ENCODE peak calls at places on chromosomes 1 and 21, in five cellular contexts. R is breast epithelium, V is IMR-90, D is ovary, K is mesendoderm. P is an unnamed sample. For H3K4me1, the result is how much of the 10 kb centered on the place peaks cover.

GRCh38 chr1:214404571-214405213 is 123.7 kb downstream of the SMYD2 start:
- DNase-seq in R (no peak), V (peak), D (no peak), K (peak), P (no peak)

GRCh38 chr1:104794035-104794434 is 1044.3 kb downstream of the AMY1C start:
- DNase-seq in R (no peak), V (no peak), D (no peak), K (no peak), P (no peak)

GRCh38 chr1:30374400-30375070 is 348.9 kb downstream of the MATN1 start:
- DNase-seq in R (no peak), V (no peak), D (no peak), K (no peak), P (no peak)

GRCh38 chr1:11736746-11737639 is 1.1 kb downstream of the AGTRAP start:
- DNase-seq in R (no peak), V (peak), D (peak), K (peak), P (peak)

GRCh38 chr1:12528021-12528852 is 89.8 kb downstream of the DHRS3 start:
- DNase-seq in R (peak), V (peak), D (peak), K (no peak), P (peak)

GRCh38 chr1:163747855-163748254 is 426.1 kb downstream of the NUF2 start:
- DNase-seq in R (no peak), V (no peak), D (no peak), K (peak), P (no peak)

GRCh38 chr21:34202553-34203332 is 129.4 kb downstream of the MRPS6 start:
- DNase-seq in R (peak), V (no peak), D (peak), K (peak), P (no peak)

GRCh38 chr21:36419241-36419640 is 34.0 kb downstream of the CHAF1B start:
- DNase-seq in R (no peak), V (no peak), D (no peak), K (no peak), P (no peak)

GRCh38 chr1:196205882-196206281 is 402.4 kb downstream of the KCNT2 start:
- DNase-seq in R (no peak), V (no peak), D (no peak), K (no peak), P (no peak)

GRCh38 chr21:26157842-26158241 is 12.7 kb downstream of the APP start:
- DNase-seq in R (no peak), V (no peak), D (no peak), K (peak), P (no peak)

GRCh38 chr21:26153758-26154157 is 16.8 kb downstream of the APP start:
- DNase-seq in R (no peak), V (peak), D (no peak), K (no peak), P (no peak)

GRCh38 chr21:26148834-26149354 is 21.7 kb downstream of the APP start:
- DNase-seq in R (no peak), V (peak), D (no peak), K (peak), P (no peak)

GRCh38 chr21:26159869-26160268 is 10.7 kb downstream of the APP start:
- DNase-seq in R (no peak), V (peak), D (no peak), K (no peak), P (no peak)

DNA sequence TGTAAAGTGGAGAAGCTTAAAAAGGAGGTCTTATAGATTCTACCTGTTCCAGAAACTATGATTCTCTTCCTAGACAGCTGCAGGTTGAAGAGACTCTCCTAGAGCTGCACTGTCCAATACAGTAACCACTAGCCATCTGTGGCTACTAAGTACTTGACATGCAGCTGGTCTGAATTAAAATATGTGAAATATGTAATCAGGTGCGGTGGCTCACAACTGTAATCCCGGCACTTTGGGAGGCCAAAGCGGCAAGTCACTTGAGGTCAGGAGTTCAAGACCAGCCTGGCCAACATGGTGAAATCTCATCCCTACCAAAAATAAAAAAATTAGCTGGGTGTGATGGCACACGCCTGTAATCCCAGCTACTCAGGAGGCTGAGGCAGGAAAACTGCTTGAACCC is 15.8 kb downstream of the APP start:
- DNase-seq in R (no peak), V (no peak), D (no peak), K (no peak), P (no peak)
- H3K4me1 ChIP-seq in R (under half), V (under half), D (under half), K (under half), P (under half)

DNA sequence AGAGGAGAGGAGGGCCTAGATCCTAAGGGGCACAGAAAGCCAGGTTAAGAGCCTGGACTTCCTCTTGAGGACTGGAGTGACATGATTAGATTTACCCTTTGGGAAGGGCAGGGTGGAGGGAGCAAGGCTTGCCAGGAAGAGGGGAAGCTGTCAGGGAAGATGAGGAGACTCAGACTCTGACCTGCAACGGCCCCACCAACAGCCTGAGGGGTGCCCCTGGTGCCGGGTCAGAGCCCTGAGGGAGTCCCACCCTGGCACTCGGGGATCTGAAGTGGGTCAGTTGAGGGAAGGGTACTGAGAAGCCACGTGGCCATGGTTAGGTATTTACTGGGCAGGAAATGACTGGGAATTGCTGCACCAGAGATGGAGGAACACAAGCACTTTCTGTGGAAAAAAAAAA is 9.8 kb downstream of the ECE1 start:
- DNase-seq in R (no peak), V (no peak), D (no peak), K (no peak), P (no peak)
- H3K4me1 ChIP-seq in R (under half), V (under half), D (under half), K (under half), P (under half)

GRCh38 chr1:111736548-111737215 is 2.5 kb downstream of the INKA2 start:
- DNase-seq in R (no peak), V (peak), D (peak), K (no peak), P (no peak)

GRCh38 chr1:111735858-111736544 is 3.2 kb downstream of the INKA2 start:
- DNase-seq in R (no peak), V (peak), D (no peak), K (peak), P (no peak)

GRCh38 chr1:111734426-111734825 is 4.8 kb downstream of the INKA2 start:
- DNase-seq in R (no peak), V (no peak), D (no peak), K (no peak), P (no peak)

GRCh38 chr1:111733996-111734369 is 5.2 kb downstream of the INKA2 start:
- DNase-seq in R (no peak), V (no peak), D (no peak), K (no peak), P (no peak)

GRCh38 chr1:111735321-111735720 is 3.9 kb downstream of the INKA2 start:
- DNase-seq in R (no peak), V (peak), D (no peak), K (no peak), P (no peak)
- H3K4me1 ChIP-seq in R (under half), V (under half), D (under half), K (under half), P (under half)

GRCh38 chr1:230976360-230976759 is 2.3 kb downstream of the TTC13 start:
- DNase-seq in R (no peak), V (no peak), D (no peak), K (no peak), P (no peak)
- H3K4me1 ChIP-seq in R (under half), V (under half), D (under half), K (under half), P (under half)

DNA sequence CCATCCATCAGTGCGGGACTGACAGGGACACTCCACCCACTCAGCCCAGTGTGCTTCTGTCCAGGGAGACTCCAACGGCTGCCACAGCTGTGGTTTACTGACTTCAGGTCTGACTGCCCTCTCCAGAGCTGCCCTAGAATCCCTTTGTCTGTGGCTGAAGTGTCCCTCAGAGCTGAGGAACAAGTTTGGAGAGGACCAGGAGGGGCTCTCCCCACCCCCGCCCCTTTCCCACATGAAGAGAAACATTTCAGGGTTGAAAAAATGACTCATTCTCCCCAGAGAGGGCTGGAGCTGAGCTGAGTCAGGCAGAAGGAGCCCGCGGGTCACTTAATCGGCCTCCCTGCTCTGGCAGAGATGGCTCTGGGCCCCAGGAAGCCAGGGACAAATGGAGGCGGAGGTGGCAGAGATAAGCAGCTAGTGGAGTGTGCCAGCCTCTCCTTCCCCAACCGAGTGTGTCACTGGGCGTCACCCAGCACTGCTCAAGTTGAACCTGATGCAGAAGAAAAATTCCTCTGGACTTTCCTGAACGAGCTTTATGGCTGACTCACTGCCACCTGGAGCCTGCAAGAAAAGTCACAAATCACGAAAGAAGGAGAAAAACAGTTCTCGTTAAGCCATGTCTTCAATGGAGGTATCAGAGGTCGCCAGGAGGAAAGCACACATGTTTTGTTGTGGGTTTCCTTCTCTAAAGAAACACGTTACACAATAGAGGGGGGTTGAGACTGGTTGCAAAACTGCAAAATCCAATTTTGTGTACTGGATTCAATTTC is 34.3 kb upstream of the ECE1 start:
- DNase-seq in R (peak), V (peak), D (peak), K (peak), P (peak)
- H3K4me1 ChIP-seq in R (half or more), V (half or more), D (half or more), K (under half), P (under half)

DNA sequence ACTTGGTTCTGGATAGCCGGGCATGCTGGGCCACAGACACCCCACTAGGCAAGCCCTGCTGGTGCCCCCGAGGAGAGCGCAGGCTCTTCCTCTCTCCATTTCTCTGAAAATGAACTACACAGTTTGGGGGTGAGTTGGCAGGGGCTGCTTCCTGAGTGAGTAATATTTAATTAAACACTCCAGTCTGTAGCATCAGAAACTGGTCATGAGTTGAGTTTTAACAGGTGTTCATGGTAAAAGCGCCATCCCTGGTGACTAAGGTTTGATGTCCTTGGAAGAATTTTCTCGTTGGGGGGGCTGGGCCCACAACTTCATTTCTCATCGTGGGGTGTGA is 1.7 kb downstream of the SPSB1 start:
- DNase-seq in R (no peak), V (peak), D (no peak), K (no peak), P (no peak)
- H3K4me1 ChIP-seq in R (under half), V (under half), D (under half), K (under half), P (under half)